ENCODE peak calls at places on chromosome 12, in five cellular contexts. V is H4, S is naive B cell, P is left ventricle myocardium inferior, N is cardiac muscle cell. U is an unnamed sample.

GRCh38 chr12:121061831-121062230 is 22.8 kb upstream of the OASL start:
- DNase-seq in P (no peak), V (no peak), S (no peak), N (peak; percentile 43), U (no peak)

GRCh38 chr12:112340983-112341840 is 41.0 kb downstream of the HECTD4 start:
- DNase-seq in N (no peak), S (no peak), P (no peak), V (no peak), U (no peak)

GRCh38 chr12:8698132-8698829 is 490 bp downstream of the RIMKLB start:
- DNase-seq in V (peak; percentile 29), N (peak; percentile 46), S (peak; percentile 74), P (peak; percentile 76), U (peak; percentile 54)

GRCh38 chr12:94603434-94604068 is 46.8 kb downstream of the TMCC3 start:
- DNase-seq in V (no peak), P (no peak), S (peak; percentile 42), N (no peak), U (no peak)

GRCh38 chr12:128938886-128939285 is 85.6 kb downstream of the GLT1D1 start:
- DNase-seq in N (no peak), S (no peak), P (no peak), V (no peak), U (no peak)

GRCh38 chr12:132248439-132249157 is 80.8 kb downstream of the GALNT9 start:
- DNase-seq in V (no peak), S (no peak), N (peak; percentile 75), P (no peak), U (no peak)

GRCh38 chr12:57221169-57221917 is 4.7 kb downstream of the NXPH4 start:
- DNase-seq in P (no peak), S (no peak), V (no peak), N (no peak), U (no peak)

GRCh38 chr12:108779998-108780688 is 48.8 kb upstream of the CORO1C start:
- DNase-seq in P (no peak), V (no peak), N (peak; percentile 67), S (no peak), U (no peak)

GRCh38 chr12:93699271-93700141 is 22.3 kb downstream of the CRADD start:
- DNase-seq in N (peak; percentile 32), V (peak; percentile 82), P (no peak), S (no peak), U (no peak)

GRCh38 chr12:108724054-108724889 is 7.0 kb downstream of the CORO1C start:
- DNase-seq in N (no peak), V (peak; percentile 23), P (no peak), S (peak; percentile 15), U (no peak)

GRCh38 chr12:2450553-2450952 is 344.2 kb upstream of the FKBP4 start:
- DNase-seq in V (no peak), S (no peak), N (no peak), P (no peak), U (no peak)

GRCh38 chr12:3491938-3492867 is 1.2 kb downstream of the PRMT8 start:
- DNase-seq in N (peak; percentile 73), S (peak; percentile 5), P (peak; percentile 40), V (peak; percentile 22), U (peak; percentile 47)

GRCh38 chr12:2256453-2256852 is 203.7 kb downstream of the CACNA1C start:
- DNase-seq in P (no peak), N (peak; percentile 84), S (no peak), V (peak; percentile 69), U (no peak)

GRCh38 chr12:10910380-10910779 is 1.0 kb upstream of the TAS2R13 start:
- DNase-seq in S (no peak), V (no peak), N (no peak), P (no peak), U (no peak)

GRCh38 chr12:91926810-91927209 is 218.8 kb downstream of the BTG1 start:
- DNase-seq in S (no peak), N (peak; percentile 17), V (peak; percentile 83), P (no peak), U (no peak)

GRCh38 chr12:604956-605355 is 58.3 kb downstream of the NINJ2 start:
- DNase-seq in V (no peak), N (no peak), P (no peak), S (no peak), U (no peak)

GRCh38 chr12:30425445-30425844 is 270.2 kb downstream of the IPO8 start:
- DNase-seq in S (no peak), P (no peak), V (no peak), N (no peak), U (no peak)

GRCh38 chr12:131159660-131160059 is 206.0 kb downstream of the ADGRD1 start:
- DNase-seq in P (no peak), N (no peak), V (no peak), S (no peak), U (no peak)

GRCh38 chr12:109461049-109461845 is 15.9 kb downstream of the KCTD10 start:
- DNase-seq in N (peak; percentile 58), S (no peak), V (peak; percentile 65), P (peak; percentile 33), U (no peak)

GRCh38 chr12:67137256-67137655 is 131.9 kb upstream of the CAND1 start:
- DNase-seq in S (no peak), N (no peak), V (no peak), P (no peak), U (no peak)

GRCh38 chr12:128069359-128069997 is 197.5 kb upstream of the TMEM132C start:
- DNase-seq in N (peak; percentile 26), V (peak; percentile 60), S (no peak), P (no peak), U (no peak)

GRCh38 chr12:46401703-46402102 is 29.1 kb upstream of the SLC38A2 start:
- DNase-seq in V (no peak), S (no peak), P (peak; percentile 37), N (peak; percentile 77), U (no peak)

U was measured in GM06990.